ENCODE peak calls at places on chromosomes 11 and 22, in nine cellular contexts. Y, W, O, T, C, P, V, H and K are unnamed samples.

GRCh38 chr11:66419825-66420224 is 1.0 kb upstream of the NPAS4 start:
- DNase-seq in Y (no peak), W (peak; percentile 85), O (no peak), T (no peak), C (no peak), P (no peak), V (no peak), H (no peak), K (no peak)

GRCh38 chr11:68750197-68750987 is 928 bp downstream of the TESMIN start:
- DNase-seq in Y (no peak), W (peak; percentile 71), O (no peak), T (peak; percentile 42), C (peak; percentile 57), P (no peak), V (no peak), H (no peak), K (no peak)

GRCh38 chr11:67119577-67120391 is 721 bp downstream of the KDM2A start:
- DNase-seq in Y (no peak), W (peak; percentile 66), O (no peak), T (peak; percentile 51), C (peak; percentile 65), P (peak; percentile 26), V (peak; percentile 29), H (peak; percentile 12), K (peak; percentile 21)

GRCh38 chr22:39223091-39223710 is 21.6 kb downstream of the PDGFB start:
- DNase-seq in Y (no peak), W (peak; percentile 1), O (no peak), T (no peak), C (peak; percentile 49), P (peak; percentile 17), V (no peak), H (no peak), K (no peak)

GRCh38 chr11:83540112-83540675 is 254.0 kb upstream of the CCDC90B start:
- DNase-seq in Y (peak; percentile 57), W (peak; percentile 3), O (no peak), T (no peak), C (no peak), P (no peak), V (no peak), H (no peak), K (no peak)

GRCh38 chr22:36409911-36410756 is 22.4 kb upstream of the MYH9 start:
- DNase-seq in Y (peak; percentile 50), W (peak; percentile 100), O (peak; percentile 18), T (peak; percentile 86), C (peak; percentile 74), P (peak; percentile 90), V (no peak), H (no peak), K (peak; percentile 57)

GRCh38 chr11:72237112-72237931 is 6.7 kb downstream of the PHOX2A start:
- DNase-seq in Y (no peak), W (no peak), O (no peak), T (peak; percentile 25), C (no peak), P (no peak), V (no peak), H (no peak), K (no peak)

GRCh38 chr22:23115825-23116494 is 25.8 kb downstream of the RSPH14 start:
- DNase-seq in Y (no peak), W (no peak), O (no peak), T (no peak), C (no peak), P (no peak), V (no peak), H (no peak), K (no peak)

GRCh38 chr22:27241430-27242110 is 560.0 kb downstream of the MN1 start:
- DNase-seq in Y (no peak), W (no peak), O (no peak), T (peak; percentile 82), C (peak; percentile 56), P (peak; percentile 64), V (no peak), H (no peak), K (no peak)

GRCh38 chr11:10329935-10330334 is 25.1 kb downstream of the ADM start:
- DNase-seq in Y (peak; percentile 92), W (no peak), O (no peak), T (no peak), C (no peak), P (no peak), V (no peak), H (no peak), K (no peak)

GRCh38 chr11:69301491-69302401 is 7.8 kb downstream of the MYEOV start:
- DNase-seq in Y (peak; percentile 72), W (no peak), O (no peak), T (no peak), C (no peak), P (peak; percentile 44), V (no peak), H (peak; percentile 97), K (no peak)

GRCh38 chr11:122253541-122254317 is 137.7 kb upstream of the BLID start:
- DNase-seq in Y (peak; percentile 57), W (peak; percentile 38), O (no peak), T (no peak), C (no peak), P (no peak), V (no peak), H (no peak), K (no peak)

GRCh38 chr11:579830-580601 is 3.7 kb downstream of the PHRF1 start:
- DNase-seq in Y (no peak), W (no peak), O (no peak), T (no peak), C (no peak), P (no peak), V (no peak), H (no peak), K (no peak)

GRCh38 chr11:72239849-72240460 is 4.0 kb downstream of the PHOX2A start:
- DNase-seq in Y (peak; percentile 26), W (peak; percentile 20), O (no peak), T (peak; percentile 67), C (peak; percentile 86), P (peak; percentile 72), V (no peak), H (no peak), K (no peak)

GRCh38 chr11:58561394-58562102 is 14.1 kb downstream of the LPXN start:
- DNase-seq in Y (no peak), W (peak; percentile 29), O (no peak), T (no peak), C (no peak), P (no peak), V (no peak), H (no peak), K (no peak)

GRCh38 chr11:69748637-69749036 is 26.5 kb downstream of the FGF4 start:
- DNase-seq in Y (no peak), W (no peak), O (no peak), T (no peak), C (no peak), P (no peak), V (no peak), H (no peak), K (no peak)

DNA sequence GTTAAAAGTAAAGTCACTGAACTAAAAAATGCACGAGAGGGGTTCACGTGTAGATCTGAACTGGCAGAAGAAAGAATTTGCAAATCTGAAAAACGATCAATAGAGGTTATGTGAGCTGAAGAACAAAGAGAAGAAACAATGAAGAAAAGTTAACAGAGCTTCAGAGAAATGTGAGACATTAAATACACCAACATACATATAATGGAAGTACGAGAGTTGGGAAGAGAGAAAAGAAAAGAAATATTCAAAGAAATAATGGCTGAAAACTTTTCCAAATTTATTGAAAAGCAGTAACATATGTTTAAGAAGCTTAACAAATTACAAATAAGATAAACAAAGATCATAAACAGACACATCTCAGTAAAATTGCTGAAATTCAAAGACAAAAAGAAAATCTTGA is 56.7 kb downstream of the EMSY start:
- DNase-seq in Y (no peak), W (no peak), O (no peak), T (no peak), C (no peak), P (no peak), V (no peak), H (no peak), K (no peak)
- H3K9me3 ChIP-seq in Y (no peaks in the 10 kb centered on the region), W (peaks cover 11% of the 10 kb centered on the region), O (no peaks in the 10 kb centered on the region), T (no peaks in the 10 kb centered on the region), C (no peaks in the 10 kb centered on the region), P (peaks cover 11% of the 10 kb centered on the region), V (no peaks in the 10 kb centered on the region), H (peaks cover 9% of the 10 kb centered on the region), K (peaks cover 4% of the 10 kb centered on the region)

DNA sequence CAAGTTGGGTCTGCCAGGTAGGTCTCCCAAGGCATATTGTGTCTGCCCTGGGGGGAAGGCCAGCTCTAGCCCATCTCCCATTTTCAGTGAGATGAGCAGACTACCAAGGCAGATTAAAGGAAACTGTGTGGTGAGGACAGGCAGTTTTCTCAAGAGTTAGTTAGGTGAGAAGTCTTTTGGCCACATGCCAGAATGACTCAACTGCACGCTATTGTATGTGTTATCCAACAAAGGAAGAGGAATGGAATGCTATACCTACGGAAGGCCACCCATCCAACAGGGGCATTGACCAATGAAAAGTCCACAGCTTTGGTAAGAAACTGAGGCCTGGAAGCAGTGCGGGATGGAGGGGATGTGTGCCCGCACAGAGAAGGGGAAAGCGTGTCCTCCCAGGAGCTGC is 941.7 kb downstream of the NTM start:
- DNase-seq in Y (peak; percentile 34), W (no peak), O (no peak), T (no peak), C (no peak), P (no peak), V (no peak), H (no peak), K (no peak)
- H3K27me3 ChIP-seq in Y (no peaks in the 10 kb centered on the region), W (no peaks in the 10 kb centered on the region), O (no peaks in the 10 kb centered on the region), T (no peaks in the 10 kb centered on the region), C (no peaks in the 10 kb centered on the region), P (no peaks in the 10 kb centered on the region), V (no peaks in the 10 kb centered on the region), H (no peaks in the 10 kb centered on the region), K (no peaks in the 10 kb centered on the region)

GRCh38 chr22:19798825-19799224 is 38.2 kb downstream of the TBX1 start:
- DNase-seq in Y (no peak), W (peak; percentile 35), O (no peak), T (peak; percentile 12), C (peak; percentile 62), P (no peak), V (no peak), H (no peak), K (no peak)

GRCh38 chr22:19800761-19801244 is 40.2 kb downstream of the TBX1 start:
- DNase-seq in Y (no peak), W (peak; percentile 58), O (no peak), T (peak; percentile 14), C (peak; percentile 67), P (no peak), V (no peak), H (no peak), K (no peak)

GRCh38 chr22:19800306-19800705 is 39.7 kb downstream of the TBX1 start:
- DNase-seq in Y (no peak), W (no peak), O (no peak), T (no peak), C (peak; percentile 40), P (no peak), V (no peak), H (no peak), K (no peak)

GRCh38 chr22:19798320-19798665 is 37.7 kb downstream of the TBX1 start:
- DNase-seq in Y (no peak), W (no peak), O (no peak), T (no peak), C (peak; percentile 29), P (no peak), V (no peak), H (no peak), K (no peak)

GRCh38 chr22:19799322-19800190 is 39.0 kb downstream of the TBX1 start:
- DNase-seq in Y (peak; percentile 80), W (no peak), O (peak; percentile 25), T (peak; percentile 25), C (peak; percentile 94), P (no peak), V (no peak), H (no peak), K (peak; percentile 90)
- TF ChIP-seq CTCF in Y (no peak), W (no peak), O (peak; percentile 12), T (no peak), C (no peak), P (no peak), V (no peak), H (no peak), K (no peak)

GRCh38 chr11:134388590-134388989 is 23.5 kb downstream of the B3GAT1 start:
- DNase-seq in Y (no peak), W (no peak), O (no peak), T (no peak), C (no peak), P (no peak), V (no peak), H (no peak), K (no peak)
- H3K9me3 ChIP-seq in Y (no peaks in the 10 kb centered on the region), W (no peaks in the 10 kb centered on the region), O (no peaks in the 10 kb centered on the region), T (no peaks in the 10 kb centered on the region), C (no peaks in the 10 kb centered on the region), P (no peaks in the 10 kb centered on the region), V (no peaks in the 10 kb centered on the region), H (no peaks in the 10 kb centered on the region), K (no peaks in the 10 kb centered on the region)